ENCODE peak calls at places on chromosome 18, in ten cellular contexts. W is left ventricle myocardium inferior; Q is uterus; N is psoas muscle; R is GM20000; G is omental fat pad; L is nephron progenitor cell; P is CD4-positive, alpha-beta T cell; A is A549; X is fibroblast of pulmonary artery. I is an unnamed sample.

GRCh38 chr18:35956226-35956625 is 16.3 kb upstream of the RMP24 start:
- DNase-seq in W (no peak), Q (no peak), N (no peak), R (no peak), G (no peak), L (no peak), P (no peak), A (no peak), X (no peak), I (no peak)

GRCh38 chr18:48782381-48782841 is 168.4 kb downstream of the SMAD7 start:
- DNase-seq in W (peak), Q (peak), N (peak), R (no peak), G (no peak), L (no peak), P (no peak), A (no peak), X (no peak), I (no peak)

GRCh38 chr18:70245941-70246537 is 40.6 kb upstream of the RTTN start:
- DNase-seq in W (no peak), Q (no peak), N (no peak), R (no peak), G (no peak), L (no peak), P (no peak), A (no peak), X (no peak), I (no peak)

GRCh38 chr18:10095356-10095755 is 181.5 kb downstream of the VAPA start:
- DNase-seq in W (no peak), Q (no peak), N (no peak), R (no peak), G (no peak), L (no peak), P (no peak), A (no peak), X (no peak), I (no peak)

GRCh38 chr18:79528846-79529245 is 133.1 kb downstream of the NFATC1 start:
- DNase-seq in W (peak), Q (peak), N (peak), R (peak), G (peak), L (peak), P (peak), A (peak), X (peak), I (peak)

GRCh38 chr18:78739843-78740677 is 239.6 kb upstream of the SALL3 start:
- DNase-seq in W (no peak), Q (peak), N (no peak), R (no peak), G (no peak), L (no peak), P (no peak), A (no peak), X (no peak), I (no peak)

GRCh38 chr18:22282311-22283235 is 113.2 kb downstream of the GATA6 start:
- DNase-seq in W (no peak), Q (no peak), N (no peak), R (no peak), G (no peak), L (no peak), P (no peak), A (peak), X (peak), I (peak)

GRCh38 chr18:48514786-48515185 is 24.0 kb upstream of the CTIF start:
- DNase-seq in W (no peak), Q (no peak), N (no peak), R (no peak), G (no peak), L (no peak), P (no peak), A (no peak), X (no peak), I (no peak)

GRCh38 chr18:10245517-10246175 is 208.8 kb upstream of the APCDD1 start:
- DNase-seq in W (peak), Q (peak), N (no peak), R (no peak), G (no peak), L (no peak), P (no peak), A (no peak), X (no peak), I (no peak)

DNA sequence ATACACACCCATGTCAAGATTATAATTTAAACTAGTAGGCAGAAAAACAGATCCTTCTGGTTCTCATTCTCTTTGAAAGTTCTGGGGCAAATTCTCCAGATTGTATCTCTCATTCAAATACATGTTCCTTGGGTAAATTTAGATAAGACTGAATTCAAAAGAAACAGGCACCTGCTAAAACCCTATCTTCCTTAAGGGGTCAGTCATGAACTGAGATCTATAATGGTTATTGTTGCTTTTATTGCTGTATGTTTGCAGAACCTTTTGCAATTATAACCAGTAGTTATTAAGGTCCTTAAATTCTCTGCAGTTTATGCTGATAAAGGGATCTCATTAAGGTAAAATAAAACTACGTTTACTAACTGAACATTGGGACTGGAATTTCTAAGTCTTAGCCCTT is 83.5 kb downstream of the MYO5B start:
- DNase-seq in W (no peak), Q (no peak), N (no peak), R (no peak), G (no peak), L (no peak), P (no peak), A (no peak), X (no peak), I (no peak)
- TF ChIP-seq CTCF in W (no peak), Q (no peak), N (no peak), R (peak), G (no peak), L (no peak), P (no peak), A (no peak), X (no peak), I (no peak)

GRCh38 chr18:2697184-2697583 is 41.7 kb downstream of the SMCHD1 start:
- DNase-seq in W (no peak), Q (no peak), N (no peak), R (no peak), G (no peak), L (no peak), P (no peak), A (no peak), X (no peak), I (no peak)

GRCh38 chr18:2704541-2704940 is 49.0 kb downstream of the SMCHD1 start:
- DNase-seq in W (no peak), Q (no peak), N (no peak), R (no peak), G (no peak), L (no peak), P (no peak), A (no peak), X (no peak), I (no peak)

GRCh38 chr18:2699001-2699400 is 43.5 kb downstream of the SMCHD1 start:
- DNase-seq in W (no peak), Q (no peak), N (no peak), R (no peak), G (no peak), L (no peak), P (no peak), A (no peak), X (no peak), I (no peak)
- TF ChIP-seq CTCF in W (no peak), Q (no peak), N (no peak), R (no peak), G (no peak), L (no peak), P (no peak), A (no peak), X (no peak), I (no peak)

DNA sequence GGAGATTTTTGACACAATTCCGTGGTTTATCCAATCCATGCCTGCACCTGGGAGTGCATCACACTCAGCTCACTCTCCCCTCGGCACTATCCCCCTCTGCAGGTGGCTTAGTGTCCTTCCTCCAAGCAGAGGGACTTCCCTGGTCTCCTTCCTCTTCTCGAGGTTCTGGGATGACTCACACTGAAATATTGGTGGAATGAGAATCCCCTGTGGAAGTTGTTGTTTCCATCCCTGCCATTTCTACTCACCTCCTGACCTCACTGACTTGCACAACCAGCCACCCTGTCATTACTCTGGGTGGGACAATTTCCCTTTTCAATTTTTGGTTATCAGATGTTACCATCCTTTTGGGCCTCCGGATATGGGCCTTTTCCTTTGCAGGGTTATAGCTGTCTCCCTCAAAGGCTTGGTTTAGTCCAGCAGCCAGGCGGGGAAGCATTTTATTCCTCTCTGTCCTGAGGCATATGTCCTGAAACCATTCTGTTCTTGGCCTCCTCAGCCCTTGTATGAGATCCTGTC is 59.9 kb downstream of the PTPRM start:
- DNase-seq in W (no peak), Q (no peak), N (no peak), R (no peak), G (no peak), L (no peak), P (no peak), A (peak), X (peak), I (no peak)
- TF ChIP-seq CTCF in W (peak), Q (no peak), N (no peak), R (no peak), G (no peak), L (no peak), P (no peak), A (no peak), X (peak), I (no peak)

GRCh38 chr18:66533693-66534092 is 70.2 kb downstream of the CDH19 start:
- DNase-seq in W (no peak), Q (no peak), N (no peak), R (no peak), G (no peak), L (no peak), P (no peak), A (no peak), X (no peak), I (no peak)
- TF ChIP-seq CTCF in W (no peak), Q (no peak), N (no peak), R (no peak), G (no peak), L (no peak), P (no peak), A (no peak), X (no peak), I (no peak)

DNA sequence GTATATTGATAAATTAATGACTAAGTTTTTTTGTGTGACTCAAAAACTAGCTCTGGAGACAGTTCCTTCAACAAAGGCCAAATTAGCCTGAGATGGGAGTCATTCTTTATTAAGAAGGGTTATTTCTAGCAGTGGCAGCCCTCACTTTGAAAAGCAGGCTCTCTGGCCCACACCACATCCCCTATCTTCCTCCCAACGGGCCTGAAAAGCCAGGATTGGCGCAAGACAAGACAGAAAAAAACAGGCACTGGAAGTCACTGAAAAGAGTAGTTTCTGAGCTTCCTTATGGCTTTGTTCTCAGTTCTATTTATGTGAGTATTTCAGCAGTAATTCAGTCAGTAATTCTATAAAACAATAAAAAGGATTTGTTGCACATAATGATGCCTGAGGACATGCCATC is 149.0 kb downstream of the LAMA3 start:
- DNase-seq in W (no peak), Q (no peak), N (no peak), R (no peak), G (no peak), L (no peak), P (no peak), A (no peak), X (no peak), I (no peak)
- TF ChIP-seq CTCF in W (no peak), Q (no peak), N (no peak), R (no peak), G (no peak), L (no peak), P (no peak), A (no peak), X (no peak), I (no peak)